ENCODE peak calls at places on chromosomes 13 and 19, in four cellular contexts. Q is neural progenitor cell, W is PC-3, C is fibroblast of lung. Y is an unnamed sample.

GRCh38 chr13:99436013-99436412 is 65.3 kb upstream of the TM9SF2 start:
- DNase-seq in Q (no peak), W (peak; percentile 9), C (no peak), Y (peak; percentile 15)

GRCh38 chr19:9070066-9070465 is 16.8 kb upstream of the OR1M1 start:
- DNase-seq in Q (peak; percentile 86), C (no peak), W (no peak), Y (no peak)

GRCh38 chr19:17234911-17235617 is 9.0 kb downstream of the OCEL1 start:
- DNase-seq in W (peak; percentile 46), Q (peak; percentile 76), C (peak; percentile 50), Y (peak; percentile 27)

GRCh38 chr19:39514840-39515550 is at the start of gene SELENOV:
- DNase-seq in W (no peak), C (no peak), Q (peak; percentile 87), Y (no peak)

GRCh38 chr13:110387451-110388140 is 80.5 kb downstream of the COL4A2 start:
- DNase-seq in W (no peak), Q (peak; percentile 48), C (peak; percentile 64), Y (peak; percentile 53)

GRCh38 chr13:73591861-73592260 is 533.1 kb downstream of the KLF5 start:
- DNase-seq in Q (no peak), W (no peak), C (no peak), Y (no peak)

GRCh38 chr19:47518139-47518538 is 3.3 kb upstream of the NAPA start:
- DNase-seq in Q (no peak), W (no peak), C (no peak), Y (peak; percentile 77)

GRCh38 chr13:90792335-90792734 is 555.2 kb upstream of the MIR17HG start:
- DNase-seq in W (peak; percentile 51), C (no peak), Q (no peak), Y (peak; percentile 46)

GRCh38 chr13:63190742-63191141 is 1775.1 kb upstream of the PCDH20 start:
- DNase-seq in Q (no peak), W (peak; percentile 38), C (no peak), Y (no peak)

GRCh38 chr13:31322702-31323101 is 122.9 kb downstream of the B3GLCT start:
- DNase-seq in C (no peak), Q (no peak), W (peak; percentile 19), Y (peak; percentile 9)
- H2AFZ ChIP-seq in C (no peak overlapping the region), Q (no peak overlapping the region), W (no peak overlapping the region), Y (no peak overlapping the region)

GRCh38 chr19:15469513-15470297 is 5.4 kb upstream of the RASAL3 start:
- DNase-seq in C (no peak), W (no peak), Q (peak; percentile 32), Y (no peak)
- TF ChIP-seq EZH2 in C (no peak), W (no peak), Q (peak; percentile 76), Y (no peak)

GRCh38 chr19:48965033-48965805 is at the start of gene FTL:
- DNase-seq in C (peak; percentile 97), Q (peak; percentile 95), W (peak; percentile 86), Y (peak; percentile 80)

GRCh38 chr19:48962849-48963165 is 2.3 kb upstream of the FTL start:
- DNase-seq in Q (no peak), W (no peak), C (no peak), Y (no peak)

GRCh38 chr19:48963371-48964204 is 1.5 kb upstream of the FTL start:
- DNase-seq in Q (peak; percentile 73), W (peak; percentile 43), C (peak; percentile 75), Y (no peak)

GRCh38 chr19:48965806-48966540 is 864 bp downstream of the FTL start:
- DNase-seq in W (peak; percentile 78), Q (peak; percentile 95), C (peak; percentile 80), Y (peak; percentile 88)

GRCh38 chr19:48964205-48965032 is 690 bp upstream of the FTL start:
- DNase-seq in W (no peak), C (peak; percentile 61), Q (peak; percentile 31), Y (no peak)
- H2AFZ ChIP-seq in W (peak overlapping the region; percentile 3), C (no peak overlapping the region), Q (no peak overlapping the region), Y (no peak overlapping the region)

DNA sequence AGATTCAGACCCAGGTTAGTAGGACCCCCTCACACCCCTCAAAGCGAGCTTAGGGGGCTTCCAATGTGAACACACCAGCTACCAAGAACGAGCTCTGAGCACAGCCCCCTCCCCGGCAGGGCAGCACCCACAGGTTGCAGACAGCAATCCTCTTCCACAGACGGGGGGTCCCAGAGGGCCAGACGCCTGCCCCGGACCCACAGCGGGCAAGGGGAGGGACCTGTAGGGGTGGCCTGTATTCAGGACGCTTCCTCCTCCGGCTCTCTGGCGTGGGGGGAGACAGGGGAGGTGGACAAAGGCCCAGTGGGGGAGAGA is 4.8 kb downstream of the TTYH1 start:
- DNase-seq in W (no peak), C (no peak), Q (no peak), Y (no peak)
- TF ChIP-seq EZH2 in W (no peak), C (no peak), Q (no peak), Y (no peak)

GRCh38 chr19:54029930-54030490 is 33.7 kb downstream of the VSTM1 start:
- DNase-seq in Q (peak; percentile 81), W (peak; percentile 94), C (peak; percentile 58), Y (peak; percentile 28)

GRCh38 chr19:54040003-54040402 is 23.7 kb downstream of the VSTM1 start:
- DNase-seq in Q (no peak), W (no peak), C (no peak), Y (no peak)

GRCh38 chr19:54030895-54031586 is 32.7 kb downstream of the VSTM1 start:
- DNase-seq in C (peak; percentile 30), Q (no peak), W (peak; percentile 72), Y (no peak)

GRCh38 chr19:54035215-54036178 is 28.2 kb downstream of the VSTM1 start:
- DNase-seq in Q (peak; percentile 75), W (peak; percentile 91), C (peak; percentile 77), Y (peak; percentile 59)
- H2AFZ ChIP-seq in Q (no peak overlapping the region), W (peak overlapping the region; percentile 88), C (no peak overlapping the region), Y (no peak overlapping the region)

GRCh38 chr19:1294688-1295087 is 9.0 kb downstream of the EFNA2 start:
- DNase-seq in Q (no peak), W (no peak), C (no peak), Y (no peak)

GRCh38 chr19:1296078-1296477 is 10.4 kb downstream of the EFNA2 start:
- DNase-seq in Q (no peak), C (no peak), W (no peak), Y (no peak)

GRCh38 chr19:1295169-1296012 is 9.7 kb downstream of the EFNA2 start:
- DNase-seq in C (no peak), Q (peak; percentile 39), W (no peak), Y (no peak)

GRCh38 chr19:1292419-1293151 is 6.9 kb downstream of the EFNA2 start:
- DNase-seq in W (no peak), C (no peak), Q (no peak), Y (no peak)

DNA sequence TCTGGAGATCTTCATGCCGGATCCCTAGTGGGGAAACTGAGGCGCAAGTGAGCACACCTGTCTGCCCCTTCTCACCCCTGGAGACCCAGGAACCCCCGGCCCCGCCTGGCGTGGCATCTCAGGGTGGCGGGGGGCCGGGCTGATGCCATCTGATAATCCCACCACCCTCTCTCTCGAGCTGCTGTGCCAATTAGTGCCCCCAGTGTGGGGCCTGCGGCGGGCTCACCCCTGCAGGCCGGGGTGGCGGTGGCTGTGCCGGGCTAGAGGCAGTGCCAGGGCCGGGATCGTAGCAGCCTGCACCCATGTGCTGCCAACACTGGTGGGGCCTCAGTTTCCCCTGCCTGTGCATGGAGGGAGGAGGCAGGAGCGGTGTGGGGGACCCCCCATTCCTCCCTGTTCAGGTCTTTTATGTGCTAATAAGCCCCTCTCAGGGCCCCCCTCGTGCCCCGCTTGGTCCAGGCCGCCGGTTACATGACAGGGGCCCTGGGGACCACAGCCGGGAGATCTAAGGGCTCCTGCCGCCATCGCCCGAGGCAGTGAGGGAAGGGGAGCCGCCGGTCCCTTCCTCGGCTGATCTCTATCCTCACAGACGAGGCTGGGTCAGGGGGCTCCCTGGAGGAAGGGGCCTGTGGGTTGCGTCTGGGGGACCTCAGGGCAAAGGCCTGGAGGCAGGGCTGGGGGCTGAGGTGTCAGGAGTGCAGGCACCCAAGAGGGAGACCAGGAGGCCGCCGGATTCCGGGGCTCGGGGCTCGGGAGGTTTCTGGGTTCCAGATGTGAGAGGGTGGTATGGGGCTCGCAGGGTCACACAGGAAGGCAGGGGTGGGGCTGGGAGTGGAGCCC is 8.3 kb downstream of the EFNA2 start:
- DNase-seq in Q (no peak), C (no peak), W (no peak), Y (no peak)
- TF ChIP-seq EZH2 in Q (no peak), C (no peak), W (no peak), Y (no peak)

GRCh38 chr13:41456768-41457588 is at the start of gene RGCC:
- DNase-seq in C (peak; percentile 43), W (peak; percentile 56), Q (peak; percentile 87), Y (peak; percentile 60)
- H2AFZ ChIP-seq in C (peak within 1 kb of the TSS; percentile 52), W (peak within 1 kb of the TSS; percentile 88), Q (peak within 1 kb of the TSS; percentile 92), Y (peak within 1 kb of the TSS; percentile 85)

DNA sequence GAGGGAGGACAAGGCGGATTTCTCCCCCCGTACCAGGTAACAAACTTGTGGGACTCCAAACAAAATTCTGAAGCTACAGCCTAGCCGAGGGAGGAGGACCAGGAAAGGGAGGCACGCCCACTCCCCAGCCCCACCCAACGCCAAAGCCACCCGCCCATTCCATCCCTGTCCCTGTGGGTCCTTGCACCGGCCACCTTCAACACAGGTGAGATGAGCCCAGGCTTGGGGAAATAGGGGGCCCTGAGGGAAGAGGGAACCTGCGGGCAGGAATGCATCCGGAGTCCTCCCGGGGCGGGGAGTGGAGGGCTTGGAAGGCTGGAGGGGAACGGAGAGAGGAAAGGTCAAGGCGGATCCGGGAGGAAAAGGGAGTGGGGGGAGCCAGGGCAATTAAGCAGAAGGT is at the start of gene BEST2:
- DNase-seq in Q (no peak), W (no peak), C (no peak), Y (no peak)
- TF ChIP-seq EZH2 in Q (no peak), W (no peak), C (no peak), Y (no peak)

DNA sequence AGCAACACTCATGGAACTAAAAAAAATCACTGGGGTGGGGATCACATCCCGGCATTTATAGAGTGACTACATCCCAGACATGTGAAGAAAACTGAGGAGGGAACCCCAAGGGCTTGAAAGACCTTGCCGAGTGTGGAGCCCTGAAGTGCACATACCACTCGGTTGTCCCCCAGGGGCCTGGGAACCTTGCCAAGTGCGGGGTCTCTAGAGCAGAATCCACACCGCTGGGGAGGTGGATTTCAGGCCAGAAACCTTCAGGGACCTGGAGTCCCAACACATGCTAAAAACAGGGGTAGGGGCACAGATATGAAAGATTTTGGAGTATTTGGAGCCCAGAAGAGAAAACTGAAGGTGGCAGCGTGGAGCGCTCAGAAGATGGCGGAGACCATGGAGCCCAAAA is 35.2 kb downstream of the ERICH4 start:
- DNase-seq in C (no peak), Q (no peak), W (no peak), Y (no peak)
- H2AFZ ChIP-seq in C (no peak overlapping the region), Q (no peak overlapping the region), W (no peak overlapping the region), Y (no peak overlapping the region)